ENCODE peak calls at places on chromosomes 3 and 15, in seven cellular contexts. A is RWPE2; L is right cardiac atrium; V is ascending aorta; T is psoas muscle; B is CD8-positive, alpha-beta T cell; D is body of pancreas. Q is an unnamed sample.

GRCh38 chr15:31214158-31214863 is 112.3 kb upstream of the KLF13 start:
- DNase-seq in A (peak; percentile 35), L (no peak), V (no peak), T (no peak), B (peak; percentile 35), D (no peak), Q (no peak)

GRCh38 chr3:168865022-168865551 is 769.4 kb upstream of the GOLIM4 start:
- DNase-seq in A (no peak), L (no peak), V (no peak), T (no peak), B (no peak), D (no peak), Q (no peak)

GRCh38 chr3:30453364-30454039 is 152.9 kb upstream of the TGFBR2 start:
- DNase-seq in A (no peak), L (no peak), V (no peak), T (no peak), B (no peak), D (no peak), Q (no peak)

GRCh38 chr3:134768845-134769244 is 26.2 kb upstream of the EPHB1 start:
- DNase-seq in A (no peak), L (no peak), V (no peak), T (no peak), B (no peak), D (no peak), Q (no peak)

GRCh38 chr15:45157974-45158373 is 28.2 kb downstream of the DUOX1 start:
- DNase-seq in A (peak; percentile 91), L (peak; percentile 41), V (no peak), T (no peak), B (no peak), D (no peak), Q (no peak)

GRCh38 chr15:65021475-65021874 is 8.0 kb downstream of the MTFMT start:
- DNase-seq in A (no peak), L (no peak), V (no peak), T (no peak), B (no peak), D (no peak), Q (no peak)

GRCh38 chr15:44058126-44058525 is 136.9 kb downstream of the FRMD5 start:
- DNase-seq in A (no peak), L (no peak), V (no peak), T (no peak), B (no peak), D (no peak), Q (no peak)

GRCh38 chr3:12796171-12797123 is at the start of gene CAND2:
- DNase-seq in A (no peak), L (peak; percentile 77), V (peak; percentile 35), T (peak; percentile 83), B (peak; percentile 43), D (peak; percentile 57), Q (no peak)

GRCh38 chr3:135706758-135707375 is 258.7 kb upstream of the PPP2R3A start:
- DNase-seq in A (no peak), L (no peak), V (no peak), T (no peak), B (no peak), D (no peak), Q (no peak)

GRCh38 chr3:185847506-185847905 is 22.7 kb upstream of the IGF2BP2 start:
- DNase-seq in A (no peak), L (no peak), V (no peak), T (no peak), B (no peak), D (no peak), Q (no peak)

GRCh38 chr3:127408022-127408683 is 120.3 kb upstream of the PRR20G start:
- DNase-seq in A (no peak), L (no peak), V (no peak), T (no peak), B (no peak), D (no peak), Q (peak; percentile 65)

GRCh38 chr3:8868996-8869395 is 94.3 kb downstream of the RAD18 start:
- DNase-seq in A (no peak), L (no peak), V (no peak), T (no peak), B (no peak), D (no peak), Q (no peak)

GRCh38 chr3:58353722-58354553 is 21.2 kb downstream of the PXK start:
- DNase-seq in A (no peak), L (no peak), V (no peak), T (no peak), B (peak; percentile 31), D (no peak), Q (no peak)

GRCh38 chr3:184733971-184734608 is 22.2 kb upstream of the MAGEF1 start:
- DNase-seq in A (no peak), L (no peak), V (no peak), T (no peak), B (no peak), D (no peak), Q (peak; percentile 22)

GRCh38 chr3:30437172-30437571 is 169.2 kb upstream of the TGFBR2 start:
- DNase-seq in A (no peak), L (peak; percentile 26), V (peak; percentile 12), T (peak; percentile 36), B (no peak), D (no peak), Q (no peak)

GRCh38 chr3:153640689-153641308 is 478.8 kb downstream of the RAP2B start:
- DNase-seq in A (no peak), L (no peak), V (no peak), T (peak; percentile 12), B (no peak), D (no peak), Q (no peak)

GRCh38 chr3:107421170-107421792 is 44.0 kb downstream of the CCDC54 start:
- DNase-seq in A (no peak), L (no peak), V (no peak), T (no peak), B (no peak), D (no peak), Q (no peak)

GRCh38 chr3:80533553-80533952 is 765.8 kb upstream of the ROBO1 start:
- DNase-seq in A (no peak), L (no peak), V (no peak), T (no peak), B (no peak), D (no peak), Q (no peak)

GRCh38 chr15:53312707-53313106 is 446.8 kb downstream of the WDR72 start:
- DNase-seq in A (no peak), L (no peak), V (no peak), T (no peak), B (no peak), D (no peak), Q (no peak)

GRCh38 chr3:42067324-42067723 is 23.8 kb upstream of the TRAK1 start:
- DNase-seq in A (no peak), L (no peak), V (no peak), T (no peak), B (no peak), D (no peak), Q (no peak)
- H3K4me1 ChIP-seq in A (peaks cover 36% of the 10 kb centered on the region), L (peaks cover 30% of the 10 kb centered on the region), V (peaks cover 20% of the 10 kb centered on the region), T (peaks cover 57% of the 10 kb centered on the region), B (peaks cover 3% of the 10 kb centered on the region), D (peaks cover 32% of the 10 kb centered on the region), Q (peaks cover 74% of the 10 kb centered on the region)

GRCh38 chr15:48010321-48010720 is 110.5 kb upstream of the SLC24A5 start:
- DNase-seq in A (no peak), L (no peak), V (no peak), T (no peak), B (no peak), D (no peak), Q (no peak)
- H3K4me3 ChIP-seq in A (no peak overlapping the region), L (no peak overlapping the region), V (no peak overlapping the region), T (no peak overlapping the region), B (no peak overlapping the region), D (no peak overlapping the region), Q (no peak overlapping the region)

GRCh38 chr3:120370463-120370862 is 21.3 kb upstream of the LRRC58 start:
- DNase-seq in A (no peak), L (no peak), V (no peak), T (no peak), B (no peak), D (no peak), Q (no peak)
- H3K27me3 ChIP-seq in A (peaks cover 17% of the 10 kb centered on the region), L (no peaks in the 10 kb centered on the region), V (no peaks in the 10 kb centered on the region), T (no peaks in the 10 kb centered on the region), B (no peaks in the 10 kb centered on the region), D (no peaks in the 10 kb centered on the region), Q (no peaks in the 10 kb centered on the region)

GRCh38 chr15:74784426-74784825 is 2.5 kb downstream of the CSK start:
- DNase-seq in A (peak; percentile 51), L (no peak), V (no peak), T (no peak), B (no peak), D (no peak), Q (no peak)
- H3K4me1 ChIP-seq in A (peaks cover 51% of the 10 kb centered on the region), L (peaks cover 29% of the 10 kb centered on the region), V (peaks cover 29% of the 10 kb centered on the region), T (peaks cover 75% of the 10 kb centered on the region), B (peaks cover 68% of the 10 kb centered on the region), D (peaks cover 49% of the 10 kb centered on the region), Q (peaks cover 84% of the 10 kb centered on the region)

GRCh38 chr3:4302747-4303146 is 422 bp upstream of the SETMAR start:
- DNase-seq in A (no peak), L (peak; percentile 11), V (no peak), T (no peak), B (no peak), D (no peak), Q (no peak)
- H3K4me3 ChIP-seq in A (peak overlapping the region; percentile 91), L (peak overlapping the region; percentile 51), V (peak overlapping the region; percentile 92), T (peak overlapping the region; percentile 80), B (peak overlapping the region; percentile 83), D (no peak overlapping the region), Q (peak overlapping the region; percentile 52)

DNA sequence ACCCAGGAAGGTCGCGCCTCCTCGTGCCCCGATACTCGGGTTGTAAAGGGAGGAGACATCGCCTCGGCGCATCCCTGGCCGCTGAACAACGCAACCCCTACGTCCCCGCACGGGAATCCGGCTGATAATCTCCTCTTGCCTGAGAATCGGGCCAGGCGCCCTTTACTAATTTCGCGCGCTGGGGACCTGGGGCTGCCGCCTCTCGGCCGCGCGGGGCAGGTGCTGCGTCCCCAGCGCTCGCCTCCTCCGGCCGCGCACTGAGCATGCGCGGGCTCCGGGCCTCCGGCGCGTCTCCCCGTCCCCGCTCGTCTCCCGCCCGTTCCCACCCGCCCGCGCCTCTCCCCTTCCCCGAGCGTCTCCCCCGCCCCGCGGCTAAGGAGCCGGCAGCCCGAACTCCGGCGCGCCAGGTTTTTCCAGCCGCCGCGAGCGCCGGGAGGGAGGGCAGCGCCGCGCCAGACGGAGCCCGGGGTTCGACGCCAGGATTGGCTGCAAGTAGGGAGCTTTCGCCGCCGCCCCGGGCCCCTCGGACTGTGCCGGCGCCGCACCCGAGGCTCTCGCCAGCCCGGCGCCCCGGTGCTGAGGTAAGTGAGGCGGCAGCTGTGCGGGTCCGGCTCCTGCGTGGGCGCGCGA is at the start of gene CNTN4:
- DNase-seq in A (no peak), L (peak; percentile 66), V (peak; percentile 23), T (peak; percentile 59), B (no peak), D (peak; percentile 80), Q (no peak)
- H3K27me3 ChIP-seq in A (peaks cover 44% of the 10 kb centered on the region), L (no peaks in the 10 kb centered on the region), V (no peaks in the 10 kb centered on the region), T (peaks cover 12% of the 10 kb centered on the region), B (peaks cover 6% of the 10 kb centered on the region), D (no peaks in the 10 kb centered on the region), Q (no peaks in the 10 kb centered on the region)